ENCODE peak calls at places on chromosomes 13 and 19, in seven cellular contexts. J is A549, A is sigmoid colon, M is K562, C is ovary, O is suprapubic skin, F is stomach. S is an unnamed sample.

GRCh38 chr13:112806761-112807652 is 117.2 kb downstream of the ATP11A start:
- DNase-seq in M (no peak), A (peak), F (no peak), J (no peak), C (no peak), O (no peak), S (no peak)

GRCh38 chr19:54433697-54434096 is 15.3 kb upstream of the LENG8 start:
- DNase-seq in C (no peak), M (no peak), O (no peak), A (no peak), F (no peak), J (no peak), S (no peak)

GRCh38 chr13:50589139-50589538 is 254.4 kb downstream of the DLEU7 start:
- DNase-seq in J (no peak), F (no peak), C (no peak), O (no peak), M (no peak), A (no peak), S (no peak)

GRCh38 chr19:7658219-7658686 is 10.6 kb upstream of the RETN start:
- DNase-seq in M (no peak), A (no peak), C (no peak), J (no peak), F (no peak), O (no peak), S (no peak)

GRCh38 chr13:89375839-89376238 is 1704.7 kb downstream of the SLITRK5 start:
- DNase-seq in F (no peak), M (no peak), C (no peak), A (no peak), O (no peak), J (no peak), S (no peak)

GRCh38 chr19:47725759-47726401 is 12.7 kb downstream of the EHD2 start:
- DNase-seq in C (no peak), A (no peak), J (no peak), M (no peak), F (no peak), O (no peak), S (no peak)

GRCh38 chr13:40149611-40150283 is 494.3 kb downstream of the COG6 start:
- DNase-seq in F (no peak), A (peak), C (peak), J (peak), M (no peak), O (no peak), S (no peak)

GRCh38 chr13:52353116-52353718 is 52.8 kb downstream of the THSD1 start:
- DNase-seq in O (no peak), M (no peak), C (no peak), A (no peak), J (no peak), F (no peak), S (no peak)

GRCh38 chr19:3175761-3176714 is 2.5 kb upstream of the S1PR4 start:
- DNase-seq in C (no peak), O (no peak), M (no peak), F (peak), A (no peak), J (no peak), S (no peak)

GRCh38 chr13:101523732-101524131 is 71.3 kb downstream of the ITGBL1 start:
- DNase-seq in C (no peak), O (peak), J (no peak), M (no peak), F (no peak), A (no peak), S (no peak)

GRCh38 chr13:21677075-21677628 is 6.3 kb downstream of the FGF9 start:
- DNase-seq in O (no peak), A (no peak), J (no peak), M (no peak), C (no peak), F (no peak), S (no peak)

GRCh38 chr13:53064721-53065120 is 36.1 kb downstream of the OLFM4 start:
- DNase-seq in O (no peak), A (no peak), F (no peak), J (no peak), C (no peak), M (no peak), S (no peak)

GRCh38 chr19:46963093-46963734 is 56.4 kb upstream of the NPAS1 start:
- DNase-seq in A (no peak), C (no peak), M (no peak), F (no peak), J (no peak), O (no peak), S (no peak)

GRCh38 chr19:8158411-8159074 is 9.2 kb upstream of the FBN3 start:
- DNase-seq in O (no peak), C (peak), M (peak), A (peak), J (peak), F (peak), S (no peak)

GRCh38 chr19:23778566-23778965 is 19.9 kb upstream of the ZNF681 start:
- DNase-seq in A (no peak), M (no peak), F (no peak), J (no peak), C (no peak), O (no peak), S (no peak)

GRCh38 chr19:1490311-1491113 is at the start of gene PCSK4:
- DNase-seq in M (peak), O (peak), A (peak), C (peak), J (peak), F (peak), S (peak)

GRCh38 chr19:54532528-54532927 is 29.9 kb downstream of the LAIR2 start:
- DNase-seq in A (no peak), M (no peak), O (no peak), J (no peak), C (no peak), F (no peak), S (no peak)

GRCh38 chr13:41700790-41701310 is 243.5 kb downstream of the RGCC start:
- DNase-seq in O (no peak), M (no peak), A (no peak), F (no peak), J (no peak), C (no peak), S (no peak)

GRCh38 chr19:33260628-33261418 is 35.2 kb upstream of the SLC7A10 start:
- DNase-seq in J (no peak), O (no peak), A (no peak), C (no peak), M (no peak), F (no peak), S (no peak)

GRCh38 chr19:4327252-4327876 is 11.3 kb downstream of the STAP2 start:
- DNase-seq in M (peak), A (peak), C (peak), J (no peak), O (peak), F (peak), S (peak)

GRCh38 chr19:31364956-31365355 is 15.7 kb upstream of the TSHZ3 start:
- DNase-seq in M (no peak), O (no peak), J (no peak), A (no peak), C (no peak), F (no peak), S (no peak)

GRCh38 chr19:437027-437426 is 23.8 kb downstream of the SHC2 start:
- DNase-seq in J (no peak), F (no peak), A (no peak), C (no peak), O (no peak), M (no peak), S (no peak)

GRCh38 chr19:8973501-8974091 is 36.6 kb downstream of the MUC16 start:
- DNase-seq in O (no peak), C (no peak), A (no peak), M (peak), J (no peak), F (no peak), S (no peak)

GRCh38 chr13:39253774-39254173 is 215.5 kb downstream of the NHLRC3 start:
- DNase-seq in F (no peak), C (no peak), J (no peak), M (no peak), A (no peak), O (no peak), S (no peak)

GRCh38 chr19:6138066-6138465 is 2.6 kb downstream of the ACSBG2 start:
- DNase-seq in A (no peak), O (no peak), F (no peak), M (no peak), J (no peak), C (no peak), S (no peak)

GRCh38 chr13:64029343-64030093 is 2613.9 kb upstream of the PCDH20 start:
- DNase-seq in C (no peak), A (no peak), F (no peak), J (no peak), O (no peak), M (no peak), S (no peak)

GRCh38 chr13:98083936-98084335 is 59.0 kb upstream of the FARP1 start:
- DNase-seq in C (no peak), M (no peak), A (no peak), J (no peak), F (no peak), O (no peak), S (no peak)

GRCh38 chr13:59449750-59450149 is 714.0 kb downstream of the DIAPH3 start:
- DNase-seq in C (no peak), M (no peak), F (no peak), A (no peak), O (no peak), J (no peak), S (no peak)

GRCh38 chr13:31772231-31772630 is 32.9 kb downstream of the RXFP2 start:
- DNase-seq in A (no peak), J (no peak), C (no peak), F (no peak), O (no peak), M (no peak), S (no peak)

GRCh38 chr13:95192998-95193397 is 108.3 kb downstream of the ABCC4 start:
- DNase-seq in J (no peak), F (no peak), M (no peak), C (no peak), O (no peak), A (no peak), S (no peak)

GRCh38 chr13:99656843-99657506 is 155.7 kb downstream of the TM9SF2 start:
- DNase-seq in J (no peak), O (no peak), M (no peak), A (no peak), C (no peak), F (no peak), S (no peak)

GRCh38 chr13:24328145-24328544 is 18.8 kb downstream of the C1QTNF9 start:
- DNase-seq in A (no peak), C (no peak), M (no peak), J (no peak), O (no peak), F (no peak), S (no peak)
- H3K4me3 ChIP-seq in A (no peak), C (no peak), M (no peak), J (peak), O (peak), F (no peak), S (no peak)

DNA sequence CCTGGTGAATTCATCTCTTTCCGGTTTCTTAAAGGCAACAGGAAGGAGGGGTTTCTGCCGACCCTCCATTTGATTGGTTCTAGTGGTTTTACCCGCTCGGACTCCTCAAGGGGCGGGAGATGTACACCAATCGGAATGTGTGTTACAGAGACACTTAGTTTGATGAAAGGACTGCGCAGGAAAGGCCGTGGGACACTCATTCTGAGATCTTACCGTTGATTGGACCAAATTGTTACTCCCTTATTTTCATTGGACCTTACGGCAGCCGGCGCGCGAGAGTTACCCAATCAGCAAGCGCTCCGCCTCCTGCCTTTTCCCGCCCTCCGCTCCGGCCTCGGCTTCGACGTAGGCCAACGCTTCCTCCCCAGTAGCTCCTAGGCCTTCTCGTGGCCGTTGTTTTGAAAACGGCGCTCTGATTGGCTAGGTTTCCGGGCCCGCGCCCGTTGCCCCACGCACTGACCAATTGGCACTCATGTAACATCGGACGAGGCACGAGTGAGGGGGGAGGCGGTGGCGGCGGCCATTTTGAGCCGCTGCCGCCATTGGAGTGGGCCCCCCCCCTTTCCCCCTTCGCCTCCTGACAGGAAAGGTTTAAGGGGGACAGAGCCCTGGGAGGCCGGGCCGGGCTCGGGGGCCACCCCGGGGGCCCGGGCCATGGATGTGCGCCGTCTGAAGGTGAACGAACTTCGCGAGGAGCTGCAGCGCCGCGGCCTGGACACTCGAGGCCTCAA is at the start of gene HNRNPUL1:
- DNase-seq in M (peak), C (peak), A (peak), F (peak), J (peak), O (peak), S (peak)
- TF ChIP-seq EP300 in M (no peak), C (peak), A (no peak), F (no peak), J (no peak), O (no peak), S (peak)

GRCh38 chr19:40610396-40611064 is 9.4 kb downstream of the LTBP4 start:
- DNase-seq in F (peak), M (no peak), O (peak), J (no peak), C (peak), A (peak), S (no peak)
- H3K4me3 ChIP-seq in F (peak), M (no peak), O (peak), J (no peak), C (no peak), A (peak), S (peak)

GRCh38 chr19:29678484-29679106 is 13.3 kb downstream of the PLEKHF1 start:
- DNase-seq in C (peak), F (no peak), O (peak), J (no peak), A (peak), M (no peak), S (peak)
- TF ChIP-seq EP300 in C (no peak), F (peak), O (no peak), J (no peak), A (no peak), M (no peak), S (no peak)

GRCh38 chr13:109785141-109785891 is 1.1 kb downstream of the IRS2 start:
- DNase-seq in O (peak), C (peak), A (peak), J (no peak), F (peak), M (no peak), S (no peak)

GRCh38 chr13:109787135-109787954 is 962 bp upstream of the IRS2 start:
- DNase-seq in A (peak), M (peak), J (no peak), C (peak), F (peak), O (peak), S (no peak)

GRCh38 chr13:109786457-109787134 is at the start of gene IRS2:
- DNase-seq in A (peak), F (peak), O (peak), C (peak), M (peak), J (peak), S (peak)

GRCh38 chr13:109784590-109785140 is 1.7 kb downstream of the IRS2 start:
- DNase-seq in F (peak), C (peak), J (no peak), O (peak), A (peak), M (no peak), S (peak)

GRCh38 chr13:109785892-109786450 is 412 bp downstream of the IRS2 start:
- DNase-seq in O (no peak), F (no peak), M (peak), A (no peak), C (no peak), J (no peak), S (no peak)
- H3K4me3 ChIP-seq in O (peak), F (peak), M (peak), A (peak), C (peak), J (peak), S (peak)

DNA sequence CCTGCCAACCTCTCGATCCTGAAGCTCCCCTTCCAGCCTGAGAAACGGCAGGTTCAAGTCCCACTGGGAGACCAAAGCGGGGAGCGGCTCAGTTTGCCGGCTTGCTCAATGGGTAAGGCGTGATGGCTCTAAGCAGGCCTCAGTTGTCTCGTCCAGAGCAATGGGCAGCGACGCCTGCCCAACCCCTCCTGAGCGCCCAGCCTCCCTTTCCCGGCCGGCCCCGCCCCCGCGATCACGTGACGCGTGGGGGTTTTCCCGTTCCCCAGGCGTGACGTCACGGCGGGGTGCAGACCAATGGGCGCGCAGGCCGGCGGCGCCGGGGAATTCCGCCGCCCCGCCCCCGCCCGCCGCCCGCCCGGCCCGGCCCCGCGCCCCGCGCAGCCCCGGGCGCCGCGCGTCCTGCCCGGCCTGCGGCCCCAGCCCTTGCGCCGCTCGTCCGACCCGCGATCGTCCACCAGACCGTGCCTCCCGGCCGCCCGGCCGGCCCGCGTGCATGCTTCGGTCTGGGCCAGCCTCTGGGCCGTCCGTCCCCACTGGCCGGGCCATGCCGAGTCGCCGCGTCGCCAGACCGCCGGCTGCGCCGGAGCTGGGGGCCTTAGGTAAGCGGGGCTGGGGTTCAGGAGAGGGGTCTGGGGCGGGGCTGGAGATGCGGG is at the start of gene RELB:
- DNase-seq in O (peak), M (peak), A (peak), F (peak), C (peak), J (peak), S (peak)
- TF ChIP-seq EP300 in O (no peak), M (no peak), A (no peak), F (peak), C (peak), J (no peak), S (peak)

DNA sequence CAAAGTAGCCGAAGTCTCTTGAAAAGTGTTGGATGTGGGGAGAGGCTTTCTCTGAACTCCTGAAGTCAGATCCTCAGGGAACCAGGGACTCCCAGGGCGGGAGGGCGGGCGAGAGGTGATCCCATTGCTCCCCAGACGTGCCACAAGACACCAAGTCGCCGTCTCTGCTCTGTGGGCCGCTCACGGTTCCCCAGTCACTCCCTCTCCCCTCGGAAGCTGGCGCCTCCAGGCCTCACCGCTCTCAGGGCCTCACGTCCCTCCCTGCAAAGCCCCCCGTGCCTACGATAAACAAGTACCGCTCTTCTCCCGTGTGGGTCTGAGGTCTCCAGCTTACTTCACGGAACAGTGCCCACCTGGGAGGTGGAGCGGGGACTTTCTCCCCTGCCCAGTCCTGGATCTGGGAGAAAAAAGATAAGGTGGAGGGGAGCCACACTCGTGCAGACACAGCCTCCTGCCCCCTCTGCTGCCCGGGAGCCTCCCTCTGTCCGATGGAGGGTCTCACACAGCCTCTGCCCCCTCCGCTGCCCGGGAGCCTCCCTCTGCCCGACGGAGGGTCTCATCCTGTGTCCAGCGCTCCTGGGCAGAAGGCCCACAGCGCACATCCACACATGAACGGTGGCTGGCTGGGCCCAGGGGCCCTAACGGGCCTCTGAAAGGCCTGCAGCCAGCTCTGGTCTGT is 50.7 kb downstream of the GAS6 start:
- DNase-seq in O (no peak), M (no peak), C (no peak), A (no peak), J (no peak), F (no peak), S (no peak)
- H3K4me3 ChIP-seq in O (no peak), M (no peak), C (no peak), A (no peak), J (no peak), F (no peak), S (no peak)

S was measured in tibial nerve.